ENCODE peak calls at places on chromosomes 3 and 15, in six cellular contexts. One of them, this sample, is unnamed.

GRCh38 chr3:156558389-156558788 is 3.5 kb upstream of the SSR3 start:
- DNase-seq in uterus: no peak
- DNase-seq in fibroblast of pulmonary artery: no peak
- DNase-seq in Peyer's patch: no peak
- DNase-seq in AG04450: no peak
- DNase-seq in gastrocnemius medialis: no peak
- DNase-seq in this sample: no peak

GRCh38 chr3:108552267-108553159 is 36.7 kb downstream of the CIP2A start:
- DNase-seq in uterus: no peak
- DNase-seq in fibroblast of pulmonary artery: peak
- DNase-seq in Peyer's patch: no peak
- DNase-seq in AG04450: peak
- DNase-seq in gastrocnemius medialis: no peak
- DNase-seq in this sample: peak

GRCh38 chr3:78368576-78369345 is 1328.9 kb downstream of the ROBO2 start:
- DNase-seq in uterus: no peak
- DNase-seq in fibroblast of pulmonary artery: peak
- DNase-seq in Peyer's patch: no peak
- DNase-seq in AG04450: no peak
- DNase-seq in gastrocnemius medialis: no peak
- DNase-seq in this sample: no peak

GRCh38 chr3:194089357-194090177 is 46.4 kb upstream of the HES1 start:
- DNase-seq in uterus: peak
- DNase-seq in fibroblast of pulmonary artery: peak
- DNase-seq in Peyer's patch: no peak
- DNase-seq in AG04450: peak
- DNase-seq in gastrocnemius medialis: peak
- DNase-seq in this sample: peak

GRCh38 chr3:106337116-106337515 is 468.3 kb upstream of the CBLB start:
- DNase-seq in uterus: no peak
- DNase-seq in fibroblast of pulmonary artery: no peak
- DNase-seq in Peyer's patch: no peak
- DNase-seq in AG04450: no peak
- DNase-seq in gastrocnemius medialis: no peak
- DNase-seq in this sample: peak

GRCh38 chr15:64029111-64029510 is 17.2 kb downstream of the DAPK2 start:
- DNase-seq in uterus: no peak
- DNase-seq in fibroblast of pulmonary artery: no peak
- DNase-seq in Peyer's patch: no peak
- DNase-seq in AG04450: no peak
- DNase-seq in gastrocnemius medialis: no peak
- DNase-seq in this sample: no peak

GRCh38 chr15:70286110-70286806 is 188.5 kb upstream of the TLE3 start:
- DNase-seq in uterus: no peak
- DNase-seq in fibroblast of pulmonary artery: no peak
- DNase-seq in Peyer's patch: no peak
- DNase-seq in AG04450: no peak
- DNase-seq in gastrocnemius medialis: no peak
- DNase-seq in this sample: no peak

GRCh38 chr3:133441867-133442270 is 42.0 kb downstream of the BFSP2 start:
- DNase-seq in uterus: no peak
- DNase-seq in fibroblast of pulmonary artery: no peak
- DNase-seq in Peyer's patch: peak
- DNase-seq in AG04450: no peak
- DNase-seq in gastrocnemius medialis: no peak
- DNase-seq in this sample: no peak

GRCh38 chr3:31226331-31226730 is 306.4 kb upstream of the STT3B start:
- DNase-seq in uterus: no peak
- DNase-seq in fibroblast of pulmonary artery: no peak
- DNase-seq in Peyer's patch: peak
- DNase-seq in AG04450: no peak
- DNase-seq in gastrocnemius medialis: no peak
- DNase-seq in this sample: no peak

GRCh38 chr3:143337387-143337786 is 217.8 kb downstream of the CHST2 start:
- DNase-seq in uterus: no peak
- DNase-seq in fibroblast of pulmonary artery: no peak
- DNase-seq in Peyer's patch: no peak
- DNase-seq in AG04450: no peak
- DNase-seq in gastrocnemius medialis: no peak
- DNase-seq in this sample: peak

GRCh38 chr3:188323067-188323842 is 169.3 kb downstream of the LPP start:
- DNase-seq in uterus: no peak
- DNase-seq in fibroblast of pulmonary artery: no peak
- DNase-seq in Peyer's patch: no peak
- DNase-seq in AG04450: no peak
- DNase-seq in gastrocnemius medialis: no peak
- DNase-seq in this sample: no peak

GRCh38 chr3:102332205-102332604 is 102.6 kb upstream of the ZPLD1 start:
- DNase-seq in uterus: no peak
- DNase-seq in fibroblast of pulmonary artery: no peak
- DNase-seq in Peyer's patch: no peak
- DNase-seq in AG04450: no peak
- DNase-seq in gastrocnemius medialis: no peak
- DNase-seq in this sample: peak

GRCh38 chr3:111594205-111594604 is 941 bp downstream of the ZBED2 start:
- DNase-seq in uterus: no peak
- DNase-seq in fibroblast of pulmonary artery: peak
- DNase-seq in Peyer's patch: no peak
- DNase-seq in AG04450: peak
- DNase-seq in gastrocnemius medialis: no peak
- DNase-seq in this sample: peak

GRCh38 chr3:127177226-127177625 is 15.7 kb upstream of the PRR23E start:
- DNase-seq in uterus: no peak
- DNase-seq in fibroblast of pulmonary artery: peak
- DNase-seq in Peyer's patch: peak
- DNase-seq in AG04450: no peak
- DNase-seq in gastrocnemius medialis: no peak
- DNase-seq in this sample: no peak

GRCh38 chr3:112685435-112685834 is 44.5 kb upstream of the CCDC80 start:
- DNase-seq in uterus: no peak
- DNase-seq in fibroblast of pulmonary artery: peak
- DNase-seq in Peyer's patch: no peak
- DNase-seq in AG04450: peak
- DNase-seq in gastrocnemius medialis: no peak
- DNase-seq in this sample: peak

GRCh38 chr3:112687621-112688020 is 46.7 kb upstream of the CCDC80 start:
- DNase-seq in uterus: no peak
- DNase-seq in fibroblast of pulmonary artery: no peak
- DNase-seq in Peyer's patch: no peak
- DNase-seq in AG04450: no peak
- DNase-seq in gastrocnemius medialis: no peak
- DNase-seq in this sample: no peak

GRCh38 chr3:112687214-112687613 is 46.3 kb upstream of the CCDC80 start:
- DNase-seq in uterus: no peak
- DNase-seq in fibroblast of pulmonary artery: no peak
- DNase-seq in Peyer's patch: no peak
- DNase-seq in AG04450: no peak
- DNase-seq in gastrocnemius medialis: no peak
- DNase-seq in this sample: no peak

GRCh38 chr3:112686360-112686759 is 45.4 kb upstream of the CCDC80 start:
- DNase-seq in uterus: no peak
- DNase-seq in fibroblast of pulmonary artery: no peak
- DNase-seq in Peyer's patch: no peak
- DNase-seq in AG04450: no peak
- DNase-seq in gastrocnemius medialis: no peak
- DNase-seq in this sample: no peak

GRCh38 chr3:112685956-112686355 is 45.0 kb upstream of the CCDC80 start:
- DNase-seq in uterus: no peak
- DNase-seq in fibroblast of pulmonary artery: no peak
- DNase-seq in Peyer's patch: no peak
- DNase-seq in AG04450: no peak
- DNase-seq in gastrocnemius medialis: no peak
- DNase-seq in this sample: no peak
- H3K4me3 ChIP-seq in uterus: no peak
- H3K4me3 ChIP-seq in fibroblast of pulmonary artery: no peak
- H3K4me3 ChIP-seq in Peyer's patch: no peak
- H3K4me3 ChIP-seq in AG04450: no peak
- H3K4me3 ChIP-seq in gastrocnemius medialis: no peak
- H3K4me3 ChIP-seq in this sample: no peak

DNA sequence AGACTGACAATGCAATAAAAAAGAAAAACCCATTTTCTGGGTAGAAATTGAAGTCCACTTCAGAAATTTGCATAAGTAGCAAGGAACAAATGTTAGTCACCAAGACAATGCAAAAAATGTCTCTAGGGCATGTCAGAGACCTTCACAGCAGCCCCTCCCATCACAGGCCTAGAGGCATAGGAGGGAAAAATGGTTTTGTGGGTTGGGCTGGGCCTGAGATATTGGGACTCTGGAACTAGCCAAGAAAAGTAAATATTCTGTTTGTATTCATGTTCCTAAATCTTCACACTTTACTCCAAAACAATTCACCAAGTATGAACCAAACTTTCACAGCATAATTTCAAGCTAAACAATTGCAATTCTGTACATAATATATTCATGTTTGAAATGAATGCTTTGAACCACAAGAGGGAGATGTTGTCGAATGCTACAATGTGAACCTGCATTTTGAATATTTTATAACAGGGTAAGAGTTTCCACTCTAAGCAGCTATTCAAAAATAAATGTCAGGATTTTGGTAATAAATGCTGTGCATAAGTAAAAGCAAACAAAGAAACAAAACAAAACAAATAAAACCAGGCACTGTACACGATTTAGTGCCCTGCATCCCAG is 429.2 kb downstream of the OTOL1 start:
- DNase-seq in uterus: no peak
- DNase-seq in fibroblast of pulmonary artery: no peak
- DNase-seq in Peyer's patch: no peak
- DNase-seq in AG04450: no peak
- DNase-seq in gastrocnemius medialis: no peak
- DNase-seq in this sample: no peak
- TF ChIP-seq CTCF in uterus: no peak
- TF ChIP-seq CTCF in fibroblast of pulmonary artery: peak
- TF ChIP-seq CTCF in Peyer's patch: no peak
- TF ChIP-seq CTCF in AG04450: peak
- TF ChIP-seq CTCF in gastrocnemius medialis: no peak
- TF ChIP-seq CTCF in this sample: no peak

GRCh38 chr3:117814975-117815374 is 1105.4 kb downstream of the TUSC7 start:
- DNase-seq in uterus: no peak
- DNase-seq in fibroblast of pulmonary artery: peak
- DNase-seq in Peyer's patch: no peak
- DNase-seq in AG04450: no peak
- DNase-seq in gastrocnemius medialis: no peak
- DNase-seq in this sample: peak
- H3K4me3 ChIP-seq in uterus: no peak
- H3K4me3 ChIP-seq in fibroblast of pulmonary artery: no peak
- H3K4me3 ChIP-seq in Peyer's patch: no peak
- H3K4me3 ChIP-seq in AG04450: no peak
- H3K4me3 ChIP-seq in gastrocnemius medialis: no peak
- H3K4me3 ChIP-seq in this sample: no peak

GRCh38 chr3:45746182-45746973 is 50.0 kb downstream of the SLC6A20 start:
- DNase-seq in uterus: no peak
- DNase-seq in fibroblast of pulmonary artery: no peak
- DNase-seq in Peyer's patch: no peak
- DNase-seq in AG04450: no peak
- DNase-seq in gastrocnemius medialis: no peak
- DNase-seq in this sample: no peak
- TF ChIP-seq CTCF in uterus: no peak
- TF ChIP-seq CTCF in fibroblast of pulmonary artery: no peak
- TF ChIP-seq CTCF in Peyer's patch: no peak
- TF ChIP-seq CTCF in AG04450: no peak
- TF ChIP-seq CTCF in gastrocnemius medialis: no peak
- TF ChIP-seq CTCF in this sample: no peak

DNA sequence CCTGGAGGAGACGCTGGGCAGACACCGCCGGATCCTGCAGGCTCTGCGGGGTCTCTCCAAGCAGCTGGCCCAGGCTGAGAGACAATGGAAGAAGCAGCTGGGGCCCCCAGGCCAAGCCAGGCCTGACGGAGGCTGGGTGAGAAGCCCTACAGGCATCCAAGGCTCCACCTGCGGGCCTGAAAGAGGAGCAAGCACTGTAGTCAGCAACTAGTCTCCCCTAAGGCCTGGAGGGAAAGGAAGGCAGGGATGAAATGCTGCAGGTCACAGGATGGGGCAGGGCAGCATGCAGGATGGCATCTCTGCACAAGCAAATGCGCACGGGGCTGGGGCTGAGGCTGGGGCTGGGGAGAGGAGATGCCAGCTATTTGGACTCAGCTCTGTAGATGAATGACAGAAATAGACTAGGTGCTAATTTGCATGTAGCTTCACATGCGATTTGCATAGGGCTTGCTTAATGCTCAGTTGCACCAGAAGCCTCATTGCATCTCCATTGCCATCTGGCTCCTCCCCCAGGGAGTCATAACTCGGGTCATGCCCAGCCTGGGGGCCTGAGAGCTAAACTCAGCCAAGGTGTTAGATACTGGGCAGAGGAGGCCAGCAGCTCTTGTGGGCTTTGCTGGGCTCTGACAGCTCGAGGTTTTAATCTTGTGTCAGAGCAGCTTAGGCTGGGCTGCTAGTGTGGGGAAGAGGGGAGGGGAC is 5.2 kb upstream of the CPLX3 start:
- DNase-seq in uterus: no peak
- DNase-seq in fibroblast of pulmonary artery: no peak
- DNase-seq in Peyer's patch: peak
- DNase-seq in AG04450: no peak
- DNase-seq in gastrocnemius medialis: no peak
- DNase-seq in this sample: no peak
- H3K4me3 ChIP-seq in uterus: no peak
- H3K4me3 ChIP-seq in fibroblast of pulmonary artery: no peak
- H3K4me3 ChIP-seq in Peyer's patch: no peak
- H3K4me3 ChIP-seq in AG04450: no peak
- H3K4me3 ChIP-seq in gastrocnemius medialis: no peak
- H3K4me3 ChIP-seq in this sample: no peak

GRCh38 chr3:171172070-171172469 is 145.6 kb upstream of the SLC2A2 start:
- DNase-seq in uterus: no peak
- DNase-seq in fibroblast of pulmonary artery: no peak
- DNase-seq in Peyer's patch: no peak
- DNase-seq in AG04450: no peak
- DNase-seq in gastrocnemius medialis: no peak
- DNase-seq in this sample: no peak
- TF ChIP-seq CTCF in uterus: no peak
- TF ChIP-seq CTCF in fibroblast of pulmonary artery: peak
- TF ChIP-seq CTCF in Peyer's patch: peak
- TF ChIP-seq CTCF in AG04450: peak
- TF ChIP-seq CTCF in gastrocnemius medialis: no peak
- TF ChIP-seq CTCF in this sample: peak

DNA sequence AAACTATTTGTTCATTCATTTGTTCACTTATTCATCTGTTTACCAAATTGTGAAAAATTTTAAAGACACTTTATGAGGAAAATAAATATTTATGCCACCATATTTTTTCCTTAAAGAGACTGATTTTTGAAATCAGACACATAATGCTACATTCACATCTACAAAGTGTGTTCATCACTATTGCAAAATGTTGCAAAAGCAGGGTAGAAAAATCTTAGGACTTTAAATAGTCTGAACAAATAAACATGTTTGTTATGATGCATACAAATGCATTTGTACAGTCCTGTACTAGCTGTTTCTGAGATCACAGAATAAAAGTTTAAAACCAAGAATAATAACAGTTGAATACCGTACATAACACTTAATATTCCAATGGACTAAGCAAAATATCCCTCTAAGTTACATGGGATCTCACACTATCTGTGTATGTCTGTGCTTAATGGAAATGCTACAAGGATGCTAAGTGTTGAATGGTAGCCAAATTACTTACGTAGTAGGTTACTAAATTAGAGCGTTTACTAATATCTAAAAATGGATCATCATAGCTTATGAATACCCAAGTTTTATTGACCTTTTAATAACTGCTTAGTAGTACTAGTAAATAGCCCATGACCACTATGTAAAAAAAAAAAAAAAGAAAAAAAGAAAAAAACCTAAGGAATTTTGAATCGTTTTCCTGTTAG is 25.1 kb downstream of the ATP11B start:
- DNase-seq in uterus: no peak
- DNase-seq in fibroblast of pulmonary artery: no peak
- DNase-seq in Peyer's patch: no peak
- DNase-seq in AG04450: no peak
- DNase-seq in gastrocnemius medialis: no peak
- DNase-seq in this sample: no peak
- H3K4me3 ChIP-seq in uterus: no peak
- H3K4me3 ChIP-seq in fibroblast of pulmonary artery: no peak
- H3K4me3 ChIP-seq in Peyer's patch: no peak
- H3K4me3 ChIP-seq in AG04450: no peak
- H3K4me3 ChIP-seq in gastrocnemius medialis: no peak
- H3K4me3 ChIP-seq in this sample: no peak

This sample was measured in foreskin fibroblast.